ENCODE peak calls at places on chromosomes 13 and 19, in six cellular contexts. W, X, V, S, B and Y are unnamed samples.

GRCh38 chr13:44132710-44133109 is 240.9 kb upstream of the SERP2 start:
- DNase-seq in V (peak; percentile 87), X (no peak), B (no peak), W (peak; percentile 73), S (peak; percentile 60), Y (peak; percentile 55)

GRCh38 chr13:31982124-31982523 is 49.5 kb upstream of the FRY start:
- DNase-seq in W (peak; percentile 15), B (no peak), S (no peak), V (no peak), X (no peak), Y (peak; percentile 33)

GRCh38 chr19:18284710-18285430 is 3.4 kb upstream of the JUND start:
- DNase-seq in W (no peak), S (no peak), B (no peak), V (no peak), X (peak; percentile 78), Y (no peak)

GRCh38 chr19:49020931-49021895 is 2.9 kb downstream of the CGB3 start:
- DNase-seq in V (peak; percentile 41), S (no peak), W (no peak), B (no peak), X (no peak), Y (peak; percentile 76)

GRCh38 chr13:46265292-46265691 is 53.6 kb downstream of the LRRC63 start:
- DNase-seq in B (no peak), S (no peak), V (no peak), W (no peak), X (no peak), Y (no peak)

GRCh38 chr19:7818806-7819205 is 11.2 kb upstream of the EVI5L start:
- DNase-seq in B (no peak), X (no peak), S (no peak), V (no peak), W (no peak), Y (no peak)

GRCh38 chr19:55258476-55258827 is 365 bp downstream of the PPP6R1 start:
- DNase-seq in S (no peak), W (no peak), X (peak; percentile 66), V (peak; percentile 21), B (no peak), Y (no peak)

GRCh38 chr19:11208526-11209471 is 11.5 kb upstream of the KANK2 start:
- DNase-seq in B (no peak), V (peak; percentile 34), W (no peak), S (no peak), X (no peak), Y (no peak)

GRCh38 chr13:73215807-73216206 is 157.0 kb downstream of the KLF5 start:
- DNase-seq in B (no peak), X (no peak), W (no peak), S (no peak), V (no peak), Y (no peak)

GRCh38 chr13:84032116-84032515 is 149.8 kb upstream of the SLITRK1 start:
- DNase-seq in W (no peak), V (no peak), X (no peak), B (no peak), S (no peak), Y (no peak)

GRCh38 chr19:16136185-16137067 is 7.1 kb upstream of the HSH2D start:
- DNase-seq in B (no peak), X (no peak), S (no peak), W (no peak), V (no peak), Y (no peak)

GRCh38 chr19:2922987-2923386 is 21.8 kb downstream of the ZNF77 start:
- DNase-seq in W (no peak), S (no peak), B (no peak), X (no peak), V (no peak), Y (no peak)

GRCh38 chr13:21320642-21321034 is 138.5 kb downstream of the ZDHHC20 start:
- DNase-seq in W (no peak), S (no peak), X (no peak), V (no peak), B (no peak), Y (no peak)

GRCh38 chr13:101514695-101515275 is 62.3 kb downstream of the ITGBL1 start:
- DNase-seq in V (no peak), B (no peak), X (peak; percentile 7), W (peak; percentile 2), S (peak; percentile 89), Y (peak; percentile 32)